ENCODE peak calls at places on chromosomes 7 and 10, in nine cellular contexts. P, B, Q, T, S, R, D, M and X are unnamed samples.

GRCh38 chr10:63587191-63587590 is 66.0 kb downstream of the REEP3 start:
- DNase-seq in P (no peak), B (no peak), Q (no peak), T (no peak), S (no peak), R (no peak), D (no peak), M (no peak), X (no peak)

GRCh38 chr10:31320598-31321211 is 1.7 kb downstream of the ZEB1 start:
- DNase-seq in P (no peak), B (peak), Q (no peak), T (peak), S (peak), R (peak), D (peak), M (peak), X (peak)

GRCh38 chr7:108463613-108464012 is 7.4 kb upstream of the NRCAM start:
- DNase-seq in P (no peak), B (no peak), Q (no peak), T (no peak), S (no peak), R (no peak), D (no peak), M (no peak), X (no peak)

GRCh38 chr10:24723788-24724380 is at the start of gene ARHGAP21:
- DNase-seq in P (no peak), B (peak), Q (no peak), T (peak), S (peak), R (peak), D (peak), M (peak), X (peak)

GRCh38 chr7:4225352-4225751 is 456.7 kb upstream of the FOXK1 start:
- DNase-seq in P (no peak), B (no peak), Q (no peak), T (peak), S (no peak), R (peak), D (no peak), M (peak), X (no peak)

GRCh38 chr10:59585046-59585700 is 124.5 kb downstream of the SLC16A9 start:
- DNase-seq in P (no peak), B (peak), Q (peak), T (no peak), S (no peak), R (no peak), D (no peak), M (no peak), X (peak)

GRCh38 chr7:39417642-39418041 is 148.6 kb upstream of the YAE1 start:
- DNase-seq in P (no peak), B (no peak), Q (no peak), T (no peak), S (no peak), R (no peak), D (no peak), M (no peak), X (no peak)

GRCh38 chr10:51832652-51833383 is 133.4 kb upstream of the CSTF2T start:
- DNase-seq in P (no peak), B (peak), Q (no peak), T (no peak), S (peak), R (no peak), D (peak), M (no peak), X (peak)

GRCh38 chr10:104028146-104028545 is 57.5 kb downstream of the COL17A1 start:
- DNase-seq in P (no peak), B (peak), Q (no peak), T (no peak), S (no peak), R (no peak), D (no peak), M (no peak), X (no peak)